ENCODE peak calls at places on chromosomes 1 and 21, in five cellular contexts. One of them, this sample, is unnamed.

GRCh38 chr1:179036844-179037465 is 11.3 kb downstream of the FAM20B start:
- DNase-seq in GM12892: no peak
- DNase-seq in breast epithelium: no peak
- DNase-seq in sigmoid colon: no peak
- DNase-seq in suprapubic skin: no peak
- DNase-seq in this sample: no peak

GRCh38 chr1:1460540-1461130 is 10.9 kb upstream of the ATAD3B start:
- DNase-seq in GM12892: no peak
- DNase-seq in breast epithelium: no peak
- DNase-seq in sigmoid colon: no peak
- DNase-seq in suprapubic skin: no peak
- DNase-seq in this sample: no peak

GRCh38 chr1:187624812-187625542 is 796.2 kb downstream of the PLA2G4A start:
- DNase-seq in GM12892: no peak
- DNase-seq in breast epithelium: no peak
- DNase-seq in sigmoid colon: no peak
- DNase-seq in suprapubic skin: no peak
- DNase-seq in this sample: no peak

GRCh38 chr1:233523047-233523446 is 90.9 kb upstream of the KCNK1 start:
- DNase-seq in GM12892: no peak
- DNase-seq in breast epithelium: no peak
- DNase-seq in sigmoid colon: no peak
- DNase-seq in suprapubic skin: no peak
- DNase-seq in this sample: no peak

GRCh38 chr1:187212377-187212776 is 383.6 kb downstream of the PLA2G4A start:
- DNase-seq in GM12892: no peak
- DNase-seq in breast epithelium: no peak
- DNase-seq in sigmoid colon: no peak
- DNase-seq in suprapubic skin: no peak
- DNase-seq in this sample: no peak

GRCh38 chr1:31101147-31101502 is 35.6 kb upstream of the PUM1 start:
- DNase-seq in GM12892: no peak
- DNase-seq in breast epithelium: no peak
- DNase-seq in sigmoid colon: no peak
- DNase-seq in suprapubic skin: no peak
- DNase-seq in this sample: no peak

GRCh38 chr1:20739225-20739624 is 6.7 kb upstream of the SH2D5 start:
- DNase-seq in GM12892: no peak
- DNase-seq in breast epithelium: no peak
- DNase-seq in sigmoid colon: no peak
- DNase-seq in suprapubic skin: no peak
- DNase-seq in this sample: no peak

GRCh38 chr1:241531195-241532172 is 694 bp upstream of the KMO start:
- DNase-seq in GM12892: no peak
- DNase-seq in breast epithelium: no peak
- DNase-seq in sigmoid colon: no peak
- DNase-seq in suprapubic skin: no peak
- DNase-seq in this sample: no peak

GRCh38 chr1:194155962-194156361 is 969.5 kb upstream of the B3GALT2 start:
- DNase-seq in GM12892: no peak
- DNase-seq in breast epithelium: no peak
- DNase-seq in sigmoid colon: no peak
- DNase-seq in suprapubic skin: no peak
- DNase-seq in this sample: no peak

GRCh38 chr1:165933446-165934170 is 106.2 kb downstream of the UCK2 start:
- DNase-seq in GM12892: no peak
- DNase-seq in breast epithelium: no peak
- DNase-seq in sigmoid colon: no peak
- DNase-seq in suprapubic skin: no peak
- DNase-seq in this sample: no peak

GRCh38 chr1:155352600-155352999 is 31.9 kb downstream of the RUSC1 start:
- DNase-seq in GM12892: no peak
- DNase-seq in breast epithelium: no peak
- DNase-seq in sigmoid colon: no peak
- DNase-seq in suprapubic skin: no peak
- DNase-seq in this sample: no peak

GRCh38 chr1:223887724-223888428 is 42.1 kb upstream of the TP53BP2 start:
- DNase-seq in GM12892: no peak
- DNase-seq in breast epithelium: no peak
- DNase-seq in sigmoid colon: no peak
- DNase-seq in suprapubic skin: no peak
- DNase-seq in this sample: no peak

GRCh38 chr21:44494956-44495355 is 39.6 kb downstream of the LRRC3 start:
- DNase-seq in GM12892: no peak
- DNase-seq in breast epithelium: no peak
- DNase-seq in sigmoid colon: no peak
- DNase-seq in suprapubic skin: no peak
- DNase-seq in this sample: no peak
- TF ChIP-seq POLR2AphosphoS5 in GM12892: no peak
- TF ChIP-seq POLR2AphosphoS5 in breast epithelium: no peak
- TF ChIP-seq POLR2AphosphoS5 in sigmoid colon: no peak
- TF ChIP-seq POLR2AphosphoS5 in suprapubic skin: no peak
- TF ChIP-seq POLR2AphosphoS5 in this sample: no peak

GRCh38 chr1:156626079-156626438 is 6.8 kb downstream of the HAPLN2 start:
- DNase-seq in GM12892: no peak
- DNase-seq in breast epithelium: no peak
- DNase-seq in sigmoid colon: no peak
- DNase-seq in suprapubic skin: no peak
- DNase-seq in this sample: no peak

GRCh38 chr1:156625436-156626078 is 6.3 kb downstream of the HAPLN2 start:
- DNase-seq in GM12892: no peak
- DNase-seq in breast epithelium: no peak
- DNase-seq in sigmoid colon: peak; percentile 73
- DNase-seq in suprapubic skin: no peak
- DNase-seq in this sample: no peak

GRCh38 chr1:156624814-156625435 is 5.7 kb downstream of the HAPLN2 start:
- DNase-seq in GM12892: no peak
- DNase-seq in breast epithelium: peak; percentile 38
- DNase-seq in sigmoid colon: no peak
- DNase-seq in suprapubic skin: no peak
- DNase-seq in this sample: no peak

GRCh38 chr1:156622581-156623297 is 3.5 kb downstream of the HAPLN2 start:
- DNase-seq in GM12892: no peak
- DNase-seq in breast epithelium: no peak
- DNase-seq in sigmoid colon: no peak
- DNase-seq in suprapubic skin: no peak
- DNase-seq in this sample: no peak

GRCh38 chr1:156623946-156624813 is 5.0 kb downstream of the HAPLN2 start:
- DNase-seq in GM12892: no peak
- DNase-seq in breast epithelium: peak; percentile 52
- DNase-seq in sigmoid colon: peak; percentile 79
- DNase-seq in suprapubic skin: no peak
- DNase-seq in this sample: no peak
- TF ChIP-seq POLR2A in GM12892: no peak
- TF ChIP-seq POLR2A in breast epithelium: no peak
- TF ChIP-seq POLR2A in sigmoid colon: no peak
- TF ChIP-seq POLR2A in suprapubic skin: no peak
- TF ChIP-seq POLR2A in this sample: no peak

GRCh38 chr1:237126180-237126579 is 84.2 kb downstream of the RYR2 start:
- DNase-seq in GM12892: no peak
- DNase-seq in breast epithelium: no peak
- DNase-seq in sigmoid colon: no peak
- DNase-seq in suprapubic skin: no peak
- DNase-seq in this sample: no peak
- TF ChIP-seq POLR2AphosphoS5 in GM12892: no peak
- TF ChIP-seq POLR2AphosphoS5 in breast epithelium: no peak
- TF ChIP-seq POLR2AphosphoS5 in sigmoid colon: no peak
- TF ChIP-seq POLR2AphosphoS5 in suprapubic skin: no peak
- TF ChIP-seq POLR2AphosphoS5 in this sample: no peak

DNA sequence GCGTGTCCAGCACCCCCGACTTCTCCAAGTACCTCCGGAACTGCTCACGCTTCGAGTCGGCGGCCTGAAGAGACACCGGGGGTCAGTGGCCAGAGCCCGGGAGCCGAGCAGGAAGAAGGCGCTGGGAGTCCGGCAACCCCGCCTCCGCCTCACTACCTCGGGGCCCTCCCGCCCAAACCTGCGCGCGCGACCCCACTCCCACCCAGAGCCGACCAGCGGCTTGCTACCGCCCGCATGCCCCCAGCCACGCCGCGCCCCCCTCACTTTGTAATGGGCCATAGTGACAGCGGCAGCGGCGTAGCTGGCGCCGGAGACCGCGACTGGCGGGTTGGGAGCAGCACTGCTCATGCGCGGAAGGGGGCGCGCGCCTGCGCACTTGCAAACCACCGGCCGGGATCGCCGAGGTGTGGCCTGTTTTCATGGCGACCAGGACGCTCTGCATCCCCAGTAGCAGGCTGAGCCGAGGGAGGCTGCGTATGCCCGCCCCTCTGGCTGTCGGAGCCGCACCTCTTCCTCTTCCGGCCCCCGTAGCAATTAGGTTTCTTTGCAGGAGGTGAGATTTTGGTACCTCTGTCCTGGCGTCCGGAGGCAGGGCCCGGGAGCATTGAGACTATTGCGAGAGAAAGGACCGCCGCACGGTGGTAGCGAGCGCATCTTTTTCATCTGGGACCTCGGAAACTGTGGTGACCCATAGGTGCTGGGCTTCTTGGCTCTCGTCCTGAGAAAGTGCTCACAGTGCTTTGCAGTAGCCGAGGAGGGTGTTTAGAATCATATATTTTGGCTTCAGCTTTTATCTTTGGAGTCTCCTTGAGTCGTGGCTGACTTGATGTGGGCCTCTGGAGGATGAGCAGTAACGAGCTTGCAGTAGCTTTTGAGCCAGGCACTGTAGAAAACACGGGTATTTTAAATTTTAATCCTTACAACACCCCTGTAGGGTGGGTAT is at the start of gene MYCBP:
- DNase-seq in GM12892: peak; percentile 98
- DNase-seq in breast epithelium: peak; percentile 93
- DNase-seq in sigmoid colon: peak; percentile 97
- DNase-seq in suprapubic skin: peak; percentile 97
- DNase-seq in this sample: peak; percentile 94
- TF ChIP-seq POLR2A in GM12892: peak; percentile 64
- TF ChIP-seq POLR2A in breast epithelium: no peak
- TF ChIP-seq POLR2A in sigmoid colon: no peak
- TF ChIP-seq POLR2A in suprapubic skin: no peak
- TF ChIP-seq POLR2A in this sample: peak; percentile 56

This sample was measured in prostate gland.